ENCODE peak calls at places on chromosomes 3 and 15, in five cellular contexts. Q is sigmoid colon, Y is breast epithelium, T is stomach, U is ovary. J is an unnamed sample. For H3K4me1, the result is how much of the 10 kb centered on the place peaks cover.

GRCh38 chr3:187315872-187316271 is 24.3 kb upstream of the MASP1 start:
- DNase-seq in U (no peak), Y (no peak), Q (no peak), T (no peak), J (no peak)

GRCh38 chr3:14989943-14990753 is 42.8 kb downstream of the NR2C2 start:
- DNase-seq in T (no peak), Q (no peak), U (peak), Y (no peak), J (no peak)

GRCh38 chr3:113885050-113885449 is 46.5 kb downstream of the GRAMD1C start:
- DNase-seq in U (no peak), T (no peak), Y (no peak), Q (no peak), J (no peak)

GRCh38 chr3:134685881-134686802 is 35.3 kb upstream of the KY start:
- DNase-seq in T (no peak), Y (no peak), Q (no peak), U (no peak), J (no peak)

GRCh38 chr3:35505181-35505580 is 134.1 kb upstream of the ARPP21 start:
- DNase-seq in U (no peak), Q (no peak), Y (no peak), T (peak), J (no peak)

GRCh38 chr3:60979861-60980739 is 271.2 kb downstream of the FHIT start:
- DNase-seq in U (no peak), T (no peak), Y (no peak), Q (no peak), J (no peak)

GRCh38 chr15:65621638-65622037 is at the start of gene SLC24A1:
- DNase-seq in T (no peak), Q (no peak), Y (no peak), U (no peak), J (no peak)

GRCh38 chr3:74287557-74287956 is 326.9 kb downstream of the CNTN3 start:
- DNase-seq in U (no peak), Q (no peak), T (no peak), Y (no peak), J (no peak)

GRCh38 chr3:105944281-105944680 is 75.5 kb upstream of the CBLB start:
- DNase-seq in U (no peak), Q (no peak), Y (no peak), T (no peak), J (no peak)

GRCh38 chr3:135756016-135756695 is 209.4 kb upstream of the PPP2R3A start:
- DNase-seq in Q (no peak), T (no peak), Y (no peak), U (no peak), J (no peak)

GRCh38 chr3:85875589-85875988 is 916.8 kb downstream of the CADM2 start:
- DNase-seq in Y (no peak), Q (no peak), T (no peak), U (no peak), J (no peak)

GRCh38 chr15:89068325-89068784 is 19.9 kb upstream of the ABHD2 start:
- DNase-seq in T (no peak), Y (peak), Q (no peak), U (peak), J (no peak)

GRCh38 chr15:52783929-52784798 is 6.0 kb downstream of the ONECUT1 start:
- DNase-seq in T (no peak), U (no peak), Y (no peak), Q (no peak), J (no peak)

GRCh38 chr3:82376883-82377282 is 615.4 kb upstream of the GBE1 start:
- DNase-seq in Q (no peak), U (no peak), Y (no peak), T (no peak), J (no peak)

GRCh38 chr15:38877471-38877870 is 312.9 kb upstream of the RASGRP1 start:
- DNase-seq in T (no peak), Y (no peak), U (no peak), Q (no peak), J (no peak)

GRCh38 chr3:122299222-122299621 is 25.8 kb upstream of the CSTA start:
- DNase-seq in Q (no peak), T (no peak), U (no peak), Y (no peak), J (no peak)

GRCh38 chr3:184780981-184781515 is 30.9 kb upstream of the VPS8 start:
- DNase-seq in Q (no peak), U (no peak), Y (no peak), T (no peak), J (no peak)

GRCh38 chr15:29275855-29276254 is 6.2 kb upstream of the NSMCE3 start:
- DNase-seq in U (no peak), Y (no peak), Q (no peak), T (no peak), J (no peak)

GRCh38 chr3:15342945-15343344 is 10.6 kb upstream of the SH3BP5 start:
- DNase-seq in Q (no peak), U (no peak), Y (no peak), T (no peak), J (no peak)

GRCh38 chr3:167241048-167241845 is 138.8 kb downstream of the ZBBX start:
- DNase-seq in Q (no peak), T (no peak), U (no peak), Y (no peak), J (no peak)

GRCh38 chr3:149702691-149703426 is 45.0 kb upstream of the WWTR1 start:
- DNase-seq in Y (no peak), U (no peak), Q (no peak), T (no peak), J (no peak)

GRCh38 chr15:91885714-91886265 is 32.3 kb downstream of the SLCO3A1 start:
- DNase-seq in Q (no peak), Y (no peak), T (no peak), U (no peak), J (no peak)

GRCh38 chr3:192845196-192845855 is 72.3 kb downstream of the MB21D2 start:
- DNase-seq in Y (no peak), Q (no peak), T (no peak), U (no peak), J (no peak)

GRCh38 chr3:152474585-152474984 is 205.9 kb downstream of the MBNL1 start:
- DNase-seq in Q (no peak), Y (no peak), U (no peak), T (no peak), J (no peak)

GRCh38 chr3:61358364-61358763 is 107.1 kb upstream of the FHIT start:
- DNase-seq in U (peak), Q (peak), Y (peak), T (peak), J (no peak)

GRCh38 chr15:77112819-77113569 is 42.1 kb upstream of the TSPAN3 start:
- DNase-seq in T (no peak), Y (no peak), Q (no peak), U (no peak), J (no peak)

GRCh38 chr3:160754855-160755747 is 930 bp upstream of the PPM1L start:
- DNase-seq in T (peak), Y (peak), U (peak), Q (peak), J (peak)
- TF ChIP-seq POLR2A in T (peak), Y (peak), U (peak), Q (peak), J (no peak)

GRCh38 chr3:45985532-45986302 is 9.9 kb downstream of the FYCO1 start:
- DNase-seq in T (no peak), U (no peak), Y (no peak), Q (peak), J (no peak)
- H3K4me1 ChIP-seq in T (half or more), U (half or more), Y (half or more), Q (half or more), J (under half)

DNA sequence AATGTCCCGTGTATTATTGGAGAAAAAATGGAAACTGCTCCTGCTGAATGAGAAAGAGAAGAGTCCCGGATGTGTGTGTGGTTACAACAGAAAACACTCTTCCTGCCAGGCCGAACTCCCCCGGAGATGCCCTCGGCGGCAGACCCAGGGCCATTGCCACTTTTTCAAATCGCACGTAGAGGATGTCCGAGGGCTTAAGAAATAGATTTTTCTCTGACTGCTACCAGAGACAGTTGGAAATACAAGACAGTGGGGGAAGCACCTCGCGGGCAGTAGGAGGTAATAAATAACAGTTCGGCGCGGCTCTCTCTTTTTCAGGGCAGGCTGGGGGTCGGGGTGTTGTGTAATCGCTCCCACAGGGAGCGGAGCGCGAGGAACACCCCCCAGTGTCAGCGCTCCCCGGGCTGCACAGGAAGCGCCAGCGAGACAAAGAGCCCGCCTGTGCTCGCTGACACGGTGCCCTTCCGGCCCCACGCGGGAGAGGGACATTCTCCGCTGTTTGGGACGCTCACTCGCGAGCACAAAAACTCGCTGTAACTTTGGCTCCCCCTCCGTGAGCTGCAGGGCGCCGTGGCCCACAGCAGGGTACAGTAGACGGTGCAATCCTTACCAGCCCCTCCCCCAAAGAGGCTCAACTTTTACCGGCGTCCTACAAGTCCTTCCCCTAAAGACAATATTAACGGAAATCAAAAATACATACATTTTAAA is 1.1 kb downstream of the VGLL4 start:
- DNase-seq in Q (peak), Y (peak), U (peak), T (peak), J (no peak)
- TF ChIP-seq POLR2A in Q (no peak), Y (peak), U (peak), T (no peak), J (no peak)

GRCh38 chr3:62369476-62369743 is 3.9 kb downstream of the FEZF2 start:
- DNase-seq in T (no peak), Q (no peak), U (no peak), Y (no peak), J (no peak)

GRCh38 chr3:62372621-62373041 is 719 bp downstream of the FEZF2 start:
- DNase-seq in U (no peak), Q (no peak), T (no peak), Y (no peak), J (no peak)

GRCh38 chr3:62370112-62371031 is 3.0 kb downstream of the FEZF2 start:
- DNase-seq in Y (no peak), U (no peak), T (no peak), Q (no peak), J (no peak)

GRCh38 chr3:62371735-62372591 is 1.4 kb downstream of the FEZF2 start:
- DNase-seq in T (no peak), Q (no peak), Y (no peak), U (no peak), J (no peak)

GRCh38 chr3:62371032-62371734 is 2.2 kb downstream of the FEZF2 start:
- DNase-seq in Y (no peak), T (no peak), U (no peak), Q (no peak), J (no peak)
- H3K4me1 ChIP-seq in Y (under half), T (under half), U (under half), Q (half or more), J (half or more)

GRCh38 chr15:33810083-33810595 is 158.2 kb upstream of the CHRM5 start:
- DNase-seq in U (no peak), T (no peak), Q (no peak), Y (no peak), J (no peak)
- TF ChIP-seq POLR2A in U (no peak), T (no peak), Q (no peak), Y (no peak), J (no peak)

J was measured in esophagus squamous epithelium.